ENCODE peak calls at places on chromosome 12, in ten cellular contexts. S is activated T-helper 9 cell treated with anti-CD3 and anti-CD28 coated beads, Interleukin-2, amount 50 U/mL, for 16 hours; G is fibroblast of the aortic adventitia; R is small intestine; Z is head of caudate nucleus; I is AG20443; P is suprapubic skin; L is Daoy; O is progenitor cell of endocrine pancreas; M is activated naive CD4-positive, alpha-beta T cell treated with anti-CD3 and anti-CD28 coated beads, Interleukin-2, amount 10 ng/mL, durations not matched to agents 7 days and 5 days. Q is an unnamed sample.

GRCh38 chr12:94535614-94535932 is 75.9 kb upstream of the CEP83 start:
- DNase-seq in R (no peak), O (no peak), S (no peak), I (no peak), P (no peak), L (no peak), Z (no peak), M (no peak), G (no peak), Q (no peak)

GRCh38 chr12:31220633-31221565 is 105.1 kb downstream of the SINHCAF start:
- DNase-seq in R (no peak), S (no peak), G (peak; percentile 18), O (no peak), I (no peak), Z (no peak), P (no peak), M (no peak), L (no peak), Q (no peak)

GRCh38 chr12:89134213-89134770 is 218.0 kb downstream of the DUSP6 start:
- DNase-seq in I (no peak), P (no peak), M (no peak), L (no peak), G (peak; percentile 67), R (peak; percentile 11), S (no peak), Z (no peak), O (no peak), Q (no peak)

GRCh38 chr12:124388679-124389536 is 94.0 kb downstream of the RFLNA start:
- DNase-seq in Z (peak; percentile 87), S (peak; percentile 45), M (peak; percentile 81), O (peak; percentile 22), R (peak; percentile 88), P (peak; percentile 96), L (peak; percentile 95), G (peak; percentile 86), I (peak; percentile 88), Q (no peak)

GRCh38 chr12:96177013-96177412 is 17.2 kb upstream of the ELK3 start:
- DNase-seq in O (no peak), P (no peak), R (no peak), S (peak; percentile 57), Z (no peak), I (peak; percentile 69), M (peak; percentile 73), L (peak; percentile 78), G (peak; percentile 86), Q (no peak)

GRCh38 chr12:130555628-130556485 is 160.2 kb downstream of the RIMBP2 start:
- DNase-seq in L (no peak), R (peak; percentile 69), G (no peak), I (no peak), O (no peak), P (no peak), M (no peak), S (no peak), Z (peak; percentile 85), Q (no peak)

GRCh38 chr12:109572506-109572845 is 828 bp downstream of the MMAB start:
- DNase-seq in I (no peak), S (no peak), P (no peak), M (no peak), G (no peak), O (no peak), Z (no peak), L (no peak), R (no peak), Q (no peak)

GRCh38 chr12:48993787-48994186 is 5.4 kb downstream of the DDN start:
- DNase-seq in O (no peak), P (no peak), R (no peak), I (no peak), L (no peak), S (no peak), Z (no peak), M (no peak), G (no peak), Q (no peak)

GRCh38 chr12:52132754-52133161 is 53.3 kb downstream of the SMIM41 start:
- DNase-seq in P (no peak), I (peak; percentile 18), R (no peak), O (no peak), M (no peak), Z (peak; percentile 37), G (peak; percentile 78), S (no peak), L (no peak), Q (no peak)

GRCh38 chr12:114735011-114735410 is 51.0 kb upstream of the TBX3 start:
- DNase-seq in S (no peak), O (no peak), Z (no peak), I (no peak), L (no peak), M (no peak), R (no peak), G (no peak), P (no peak), Q (no peak)

GRCh38 chr12:98895086-98895651 is 250.1 kb downstream of the APAF1 start:
- DNase-seq in G (no peak), L (peak; percentile 53), R (no peak), M (no peak), P (no peak), I (peak; percentile 19), Z (peak; percentile 71), O (peak; percentile 33), S (no peak), Q (no peak)

GRCh38 chr12:32841061-32841460 is 55.5 kb downstream of the PKP2 start:
- DNase-seq in R (no peak), I (no peak), S (no peak), Z (no peak), P (no peak), L (no peak), M (no peak), G (no peak), O (no peak), Q (no peak)